ENCODE peak calls at places on chromosomes 1 and 21, in four cellular contexts. R is K562, Y is GM12878, P is HepG2. O is an unnamed sample.

GRCh38 chr1:182556279-182556678 is 32.8 kb downstream of the RNASEL start:
- DNase-seq in R (no peak), Y (no peak), P (no peak), O (no peak)

GRCh38 chr1:219086956-219087469 is 86.7 kb upstream of the LYPLAL1 start:
- DNase-seq in R (no peak), Y (no peak), P (no peak), O (no peak)

GRCh38 chr1:213138391-213138790 is 87.3 kb downstream of the RPS6KC1 start:
- DNase-seq in R (no peak), Y (no peak), P (peak), O (no peak)

GRCh38 chr1:235999259-235999925 is 65.5 kb downstream of the NID1 start:
- DNase-seq in R (no peak), Y (peak), P (no peak), O (no peak)

GRCh38 chr1:31478167-31478566 is 65.2 kb downstream of the SERINC2 start:
- DNase-seq in R (no peak), Y (no peak), P (no peak), O (no peak)

GRCh38 chr1:61125263-61125662 is 42.9 kb downstream of the NFIA start:
- DNase-seq in R (no peak), Y (no peak), P (no peak), O (no peak)

GRCh38 chr1:77143529-77144121 is 75.6 kb downstream of the PIGK start:
- DNase-seq in R (no peak), Y (no peak), P (no peak), O (no peak)

GRCh38 chr21:31909153-31909771 is 36.4 kb downstream of the HUNK start:
- DNase-seq in R (no peak), Y (no peak), P (no peak), O (no peak)

GRCh38 chr1:201142011-201142853 is 12.0 kb downstream of the TMEM9 start:
- DNase-seq in R (no peak), Y (no peak), P (no peak), O (no peak)

GRCh38 chr1:235079443-235079967 is 49.1 kb downstream of the TOMM20 start:
- DNase-seq in R (no peak), Y (no peak), P (peak), O (no peak)

GRCh38 chr1:202516434-202516877 is 168.0 kb downstream of the PPP1R12B start:
- DNase-seq in R (no peak), Y (no peak), P (no peak), O (no peak)

GRCh38 chr21:29235714-29236197 is 63.0 kb upstream of the BACH1 start:
- DNase-seq in R (no peak), Y (peak), P (no peak), O (no peak)

GRCh38 chr1:24018611-24019580 is 38.8 kb upstream of the SRSF10 start:
- DNase-seq in R (peak), Y (no peak), P (peak), O (peak)

GRCh38 chr1:169550294-169550693 is 36.0 kb downstream of the F5 start:
- DNase-seq in R (peak), Y (no peak), P (peak), O (peak)

GRCh38 chr1:206442101-206442500 is 28.2 kb upstream of the IKBKE start:
- DNase-seq in R (no peak), Y (no peak), P (no peak), O (no peak)
- TF ChIP-seq TARDBP in R (no peak), Y (no peak), P (no peak), O (no peak)

GRCh38 chr1:114150016-114150415 is 3.7 kb downstream of the SYT6 start:
- DNase-seq in R (no peak), Y (no peak), P (no peak), O (no peak)

GRCh38 chr1:114153621-114154145 is at the start of gene SYT6:
- DNase-seq in R (no peak), Y (no peak), P (no peak), O (peak)

GRCh38 chr1:114154146-114154962 is 685 bp upstream of the SYT6 start:
- DNase-seq in R (peak), Y (no peak), P (no peak), O (peak)

GRCh38 chr1:114153051-114153620 is 533 bp downstream of the SYT6 start:
- DNase-seq in R (no peak), Y (no peak), P (no peak), O (peak)

DNA sequence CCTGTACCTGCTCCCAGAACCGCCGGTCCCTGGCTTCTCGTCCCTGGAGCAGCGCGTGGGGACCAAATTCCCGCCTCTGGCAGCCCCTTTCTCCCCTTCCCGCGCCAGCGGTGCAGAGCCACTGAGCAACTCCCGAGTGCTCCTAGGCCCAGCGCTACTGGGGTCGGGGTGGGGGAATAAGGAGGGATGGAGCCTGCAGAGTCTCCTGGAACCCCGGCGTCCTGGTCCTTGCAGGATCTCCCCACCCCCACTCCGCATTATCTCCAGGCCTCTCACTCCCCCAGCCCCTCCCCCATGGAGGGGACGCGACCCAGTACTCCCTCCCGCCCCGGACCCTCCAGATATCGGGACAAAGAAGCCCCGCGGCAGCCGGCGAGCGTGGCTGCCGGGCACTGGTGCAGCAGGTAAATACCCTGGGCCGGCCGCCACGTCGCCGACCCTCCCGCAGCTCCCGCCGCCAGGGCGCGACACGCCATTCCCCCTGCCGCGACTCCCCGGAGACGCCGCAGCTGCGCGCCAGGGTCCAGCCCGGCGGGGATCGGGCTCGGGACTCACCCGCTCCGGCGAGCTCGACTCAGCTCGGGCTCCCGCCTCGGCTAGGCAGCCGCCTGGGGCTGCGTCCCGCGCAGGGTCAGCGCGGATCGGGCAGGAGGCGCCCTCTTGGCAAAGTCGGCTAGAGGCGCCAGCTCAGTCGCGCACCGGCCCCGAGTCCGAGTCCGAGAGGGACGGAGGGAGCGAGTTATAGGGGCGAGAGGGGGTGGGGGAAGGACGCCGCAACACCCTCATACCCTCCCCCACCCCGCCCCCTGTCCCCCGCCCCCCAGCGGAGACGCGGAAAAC is 1.2 kb downstream of the SYT6 start:
- DNase-seq in R (no peak), Y (no peak), P (no peak), O (peak)
- TF ChIP-seq TARDBP in R (no peak), Y (no peak), P (no peak), O (no peak)

DNA sequence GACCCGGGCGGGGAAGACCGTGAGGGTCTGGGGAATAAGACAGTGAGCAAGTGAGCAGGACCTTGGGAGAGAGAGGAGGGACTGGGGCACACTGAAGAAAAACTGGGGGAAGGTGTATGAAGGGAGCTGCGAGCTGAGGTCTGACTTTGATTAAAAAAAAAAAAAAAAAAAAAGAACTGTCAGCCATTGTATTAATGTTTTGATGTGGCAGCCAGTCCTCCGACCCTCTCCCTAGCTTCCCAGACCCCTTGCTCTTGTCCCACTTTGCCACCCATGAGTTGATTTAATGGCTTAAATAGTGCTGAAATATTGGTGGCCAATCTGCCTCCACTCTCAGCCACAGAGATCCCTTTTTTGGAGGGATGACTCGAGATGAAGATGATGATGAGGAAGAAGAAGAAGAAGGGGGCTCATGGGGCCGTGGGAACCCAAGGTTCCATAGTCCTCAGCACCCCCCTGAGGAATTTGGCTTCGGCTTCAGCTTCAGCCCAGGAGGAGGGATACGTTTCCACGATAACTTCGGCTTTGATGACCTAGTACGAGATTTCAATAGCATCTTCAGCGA is 652 bp downstream of the HAX1 start:
- DNase-seq in R (no peak), Y (no peak), P (no peak), O (no peak)
- TF ChIP-seq TARDBP in R (no peak), Y (no peak), P (no peak), O (no peak)

DNA sequence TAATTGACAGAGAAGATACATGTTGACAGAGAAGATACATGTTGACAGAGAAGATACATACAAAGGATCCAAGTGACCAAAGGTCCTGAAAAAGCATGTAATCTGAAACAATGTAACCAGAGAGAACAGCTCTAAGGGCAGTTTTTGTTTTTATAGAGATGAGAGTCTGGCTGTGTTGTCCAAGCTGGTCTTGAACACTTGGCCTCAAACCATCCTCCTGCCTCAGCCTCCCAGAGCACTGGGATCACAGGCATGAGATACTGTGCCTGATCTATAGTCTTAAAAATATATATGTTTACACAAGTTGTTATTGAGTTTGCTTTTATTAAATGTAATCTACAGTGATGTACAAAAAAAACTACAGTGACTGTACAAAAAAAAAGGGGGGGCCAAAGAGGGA is 12.5 kb downstream of the MEAF6 start:
- DNase-seq in R (no peak), Y (no peak), P (no peak), O (no peak)
- TF ChIP-seq TARDBP in R (no peak), Y (no peak), P (no peak), O (no peak)

O was measured in HEK293T.